ENCODE peak calls at places on chromosomes 6 and 20, in ten cellular contexts. Y, F, V, I, C, M, L, H, K and P are unnamed samples. For H3K4me1, the result is how much of the 10 kb centered on the place peaks cover.

GRCh38 chr6:132527791-132528190 is 10.3 kb upstream of the TAAR9 start:
- DNase-seq in Y (no peak), F (no peak), V (no peak), I (no peak), C (no peak), M (no peak), L (peak), H (no peak), K (no peak), P (no peak)

GRCh38 chr6:108744244-108744972 is 103.8 kb upstream of the ARMC2 start:
- DNase-seq in Y (no peak), F (no peak), V (no peak), I (no peak), C (no peak), M (no peak), L (no peak), H (no peak), K (no peak), P (no peak)

GRCh38 chr6:109374493-109374892 is 7.8 kb downstream of the CD164 start:
- DNase-seq in Y (no peak), F (no peak), V (no peak), I (no peak), C (no peak), M (no peak), L (no peak), H (no peak), K (no peak), P (no peak)

GRCh38 chr6:108157234-108157971 is 8.4 kb upstream of the NR2E1 start:
- DNase-seq in Y (no peak), F (no peak), V (no peak), I (no peak), C (no peak), M (no peak), L (no peak), H (peak), K (peak), P (no peak)

GRCh38 chr20:25000268-25000801 is 7.8 kb upstream of the APMAP start:
- DNase-seq in Y (peak), F (peak), V (peak), I (no peak), C (peak), M (no peak), L (peak), H (peak), K (no peak), P (peak)

GRCh38 chr6:45786243-45786795 is 229.3 kb downstream of the CLIC5 start:
- DNase-seq in Y (no peak), F (no peak), V (no peak), I (no peak), C (no peak), M (no peak), L (no peak), H (no peak), K (peak), P (no peak)

GRCh38 chr6:35500782-35501181 is 3.9 kb upstream of the TEAD3 start:
- DNase-seq in Y (peak), F (no peak), V (peak), I (no peak), C (no peak), M (no peak), L (peak), H (peak), K (no peak), P (no peak)

GRCh38 chr20:45230631-45231030 is 9.5 kb downstream of the SEMG2 start:
- DNase-seq in Y (no peak), F (no peak), V (no peak), I (no peak), C (no peak), M (no peak), L (no peak), H (no peak), K (no peak), P (no peak)

GRCh38 chr6:23656257-23656731 is 469.7 kb upstream of the NRSN1 start:
- DNase-seq in Y (no peak), F (no peak), V (no peak), I (no peak), C (no peak), M (no peak), L (no peak), H (no peak), K (peak), P (no peak)

GRCh38 chr6:40789143-40789764 is 202.1 kb upstream of the LRFN2 start:
- DNase-seq in Y (no peak), F (no peak), V (no peak), I (no peak), C (no peak), M (no peak), L (no peak), H (peak), K (no peak), P (no peak)

GRCh38 chr20:14879020-14879697 is 541.7 kb upstream of the FLRT3 start:
- DNase-seq in Y (peak), F (no peak), V (no peak), I (no peak), C (no peak), M (no peak), L (peak), H (no peak), K (no peak), P (no peak)

GRCh38 chr6:2434116-2434515 is 188.7 kb upstream of the GMDS start:
- DNase-seq in Y (no peak), F (no peak), V (no peak), I (no peak), C (no peak), M (no peak), L (no peak), H (no peak), K (no peak), P (peak)

GRCh38 chr20:11271920-11272594 is 598.3 kb upstream of the JAG1 start:
- DNase-seq in Y (no peak), F (no peak), V (no peak), I (no peak), C (no peak), M (no peak), L (no peak), H (no peak), K (peak), P (no peak)

GRCh38 chr6:109790131-109790530 is 99.0 kb downstream of the FIG4 start:
- DNase-seq in Y (no peak), F (no peak), V (no peak), I (no peak), C (no peak), M (no peak), L (no peak), H (no peak), K (no peak), P (no peak)

GRCh38 chr6:19830171-19830570 is 7.0 kb upstream of the ID4 start:
- DNase-seq in Y (peak), F (no peak), V (no peak), I (no peak), C (no peak), M (no peak), L (no peak), H (no peak), K (no peak), P (no peak)

GRCh38 chr6:111809264-111809663 is 64.0 kb downstream of the FYN start:
- DNase-seq in Y (no peak), F (no peak), V (no peak), I (no peak), C (no peak), M (no peak), L (no peak), H (no peak), K (no peak), P (no peak)

GRCh38 chr20:33840759-33841438 is 29.8 kb downstream of the CHMP4B start:
- DNase-seq in Y (no peak), F (no peak), V (no peak), I (no peak), C (no peak), M (no peak), L (no peak), H (no peak), K (no peak), P (no peak)

DNA sequence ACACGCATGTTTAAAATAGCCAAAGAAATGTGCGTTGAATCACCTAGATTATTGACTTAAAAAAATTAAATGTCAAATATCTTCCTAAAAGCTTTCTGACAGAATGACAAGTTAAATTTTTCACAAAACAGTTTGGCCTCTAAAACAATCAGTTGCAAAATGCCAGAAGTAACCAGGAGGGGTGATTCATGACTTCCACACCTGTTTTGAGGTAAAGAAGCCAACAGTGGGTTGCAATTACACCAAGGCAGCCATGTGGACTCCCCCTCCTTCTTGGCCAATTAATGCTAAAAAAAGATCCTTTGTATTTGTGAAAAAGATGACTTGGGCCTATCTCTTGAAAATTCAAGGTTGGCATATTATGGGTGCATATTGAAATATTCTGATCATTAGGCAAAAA is 424.8 kb downstream of the CBLN4 start:
- DNase-seq in Y (no peak), F (no peak), V (no peak), I (no peak), C (no peak), M (no peak), L (no peak), H (no peak), K (no peak), P (no peak)
- TF ChIP-seq CTCF in Y (no peak), F (no peak), V (no peak), I (no peak), C (no peak), M (no peak), L (no peak), H (no peak), K (no peak), P (no peak)

GRCh38 chr6:14267885-14268660 is 150.5 kb downstream of the CD83 start:
- DNase-seq in Y (no peak), F (no peak), V (no peak), I (no peak), C (no peak), M (no peak), L (no peak), H (no peak), K (no peak), P (no peak)
- H3K4me1 ChIP-seq in Y (under half), F (under half), V (under half), I (under half), C (under half), M (under half), L (under half), H (under half), K (under half), P (under half)

GRCh38 chr6:54473328-54473727 is 165.1 kb downstream of the TINAG start:
- DNase-seq in Y (no peak), F (no peak), V (no peak), I (no peak), C (no peak), M (no peak), L (no peak), H (no peak), K (no peak), P (peak)

GRCh38 chr6:54474898-54475297 is 166.7 kb downstream of the TINAG start:
- DNase-seq in Y (no peak), F (no peak), V (no peak), I (no peak), C (no peak), M (no peak), L (no peak), H (no peak), K (no peak), P (no peak)
- TF ChIP-seq CTCF in Y (no peak), F (no peak), V (no peak), I (no peak), C (no peak), M (no peak), L (no peak), H (no peak), K (no peak), P (no peak)

GRCh38 chr6:18415207-18415606 is 28.1 kb downstream of the RNF144B start:
- DNase-seq in Y (no peak), F (no peak), V (no peak), I (no peak), C (no peak), M (no peak), L (no peak), H (no peak), K (no peak), P (no peak)
- H3K4me1 ChIP-seq in Y (under half), F (under half), V (under half), I (under half), C (under half), M (under half), L (under half), H (under half), K (under half), P (under half)

GRCh38 chr20:64133951-64134407 is 26.6 kb upstream of the NPBWR2 start:
- DNase-seq in Y (no peak), F (peak), V (no peak), I (no peak), C (no peak), M (peak), L (no peak), H (peak), K (peak), P (no peak)
- TF ChIP-seq CTCF in Y (peak), F (no peak), V (peak), I (no peak), C (no peak), M (peak), L (peak), H (peak), K (peak), P (peak)